ENCODE peak calls at places on chromosomes 4 and X, in seven cellular contexts. One of them, this sample, is unnamed.

GRCh38 chr4:100288167-100288566 is 97.9 kb upstream of the DDIT4L start:
- DNase-seq in effector memory CD4-positive, alpha-beta T cell: no peak
- DNase-seq in tibial nerve: no peak
- DNase-seq in GM23338: no peak
- DNase-seq in A549: peak; percentile 3
- DNase-seq in psoas muscle: no peak
- DNase-seq in breast epithelium: no peak
- DNase-seq in this sample: no peak

GRCh38 chrX:150507251-150507856 is 61.1 kb upstream of the MTM1 start:
- DNase-seq in A549: no peak
- DNase-seq in psoas muscle: no peak
- DNase-seq in GM23338: peak; percentile 67
- DNase-seq in tibial nerve: no peak
- DNase-seq in breast epithelium: no peak
- DNase-seq in effector memory CD4-positive, alpha-beta T cell: no peak
- DNase-seq in this sample: no peak

GRCh38 chr4:112807999-112808398 is 171.1 kb downstream of the LARP7 start:
- DNase-seq in psoas muscle: no peak
- DNase-seq in GM23338: no peak
- DNase-seq in breast epithelium: no peak
- DNase-seq in effector memory CD4-positive, alpha-beta T cell: no peak
- DNase-seq in A549: no peak
- DNase-seq in tibial nerve: no peak
- DNase-seq in this sample: no peak

GRCh38 chrX:53456254-53456653 is 22.1 kb upstream of the HSD17B10 start:
- DNase-seq in A549: peak; percentile 59
- DNase-seq in GM23338: no peak
- DNase-seq in breast epithelium: no peak
- DNase-seq in tibial nerve: no peak
- DNase-seq in psoas muscle: no peak
- DNase-seq in effector memory CD4-positive, alpha-beta T cell: no peak
- DNase-seq in this sample: no peak

GRCh38 chrX:119067023-119067739 is 5.6 kb upstream of the CT47C1 start:
- DNase-seq in A549: peak; percentile 50
- DNase-seq in GM23338: peak; percentile 64
- DNase-seq in tibial nerve: peak; percentile 16
- DNase-seq in breast epithelium: peak; percentile 26
- DNase-seq in psoas muscle: peak; percentile 49
- DNase-seq in effector memory CD4-positive, alpha-beta T cell: no peak
- DNase-seq in this sample: peak; percentile 2

GRCh38 chrX:13090261-13091110 is 46.1 kb upstream of the FAM9C start:
- DNase-seq in tibial nerve: no peak
- DNase-seq in psoas muscle: no peak
- DNase-seq in breast epithelium: no peak
- DNase-seq in effector memory CD4-positive, alpha-beta T cell: no peak
- DNase-seq in GM23338: no peak
- DNase-seq in A549: no peak
- DNase-seq in this sample: no peak

GRCh38 chrX:68883800-68884199 is 55.0 kb downstream of the EFNB1 start:
- DNase-seq in breast epithelium: no peak
- DNase-seq in effector memory CD4-positive, alpha-beta T cell: no peak
- DNase-seq in A549: no peak
- DNase-seq in tibial nerve: no peak
- DNase-seq in GM23338: no peak
- DNase-seq in psoas muscle: no peak
- DNase-seq in this sample: no peak

GRCh38 chrX:17464196-17464595 is 89.2 kb downstream of the NHS start:
- DNase-seq in psoas muscle: no peak
- DNase-seq in GM23338: no peak
- DNase-seq in breast epithelium: no peak
- DNase-seq in effector memory CD4-positive, alpha-beta T cell: no peak
- DNase-seq in tibial nerve: no peak
- DNase-seq in A549: peak; percentile 46
- DNase-seq in this sample: no peak

GRCh38 chr4:38071801-38072567 is 111.8 kb downstream of the PTTG2 start:
- DNase-seq in tibial nerve: no peak
- DNase-seq in GM23338: no peak
- DNase-seq in effector memory CD4-positive, alpha-beta T cell: no peak
- DNase-seq in A549: no peak
- DNase-seq in breast epithelium: no peak
- DNase-seq in psoas muscle: no peak
- DNase-seq in this sample: no peak

GRCh38 chr4:1376391-1376840 is 29.4 kb downstream of the UVSSA start:
- DNase-seq in tibial nerve: no peak
- DNase-seq in GM23338: no peak
- DNase-seq in psoas muscle: peak; percentile 5
- DNase-seq in effector memory CD4-positive, alpha-beta T cell: no peak
- DNase-seq in breast epithelium: no peak
- DNase-seq in A549: no peak
- DNase-seq in this sample: no peak

GRCh38 chrX:74242050-74242449 is 61.9 kb upstream of the ZCCHC13 start:
- DNase-seq in GM23338: no peak
- DNase-seq in A549: peak; percentile 18
- DNase-seq in psoas muscle: no peak
- DNase-seq in breast epithelium: no peak
- DNase-seq in tibial nerve: no peak
- DNase-seq in effector memory CD4-positive, alpha-beta T cell: no peak
- DNase-seq in this sample: no peak

GRCh38 chr4:133402616-133403015 is 253.5 kb downstream of the PCDH10 start:
- DNase-seq in effector memory CD4-positive, alpha-beta T cell: no peak
- DNase-seq in GM23338: no peak
- DNase-seq in A549: no peak
- DNase-seq in tibial nerve: no peak
- DNase-seq in breast epithelium: no peak
- DNase-seq in psoas muscle: no peak
- DNase-seq in this sample: no peak

GRCh38 chr4:25007608-25008007 is 23.1 kb downstream of the LGI2 start:
- DNase-seq in psoas muscle: no peak
- DNase-seq in effector memory CD4-positive, alpha-beta T cell: no peak
- DNase-seq in GM23338: no peak
- DNase-seq in breast epithelium: no peak
- DNase-seq in tibial nerve: no peak
- DNase-seq in A549: no peak
- DNase-seq in this sample: no peak

GRCh38 chr4:144647095-144647959 is 1.4 kb downstream of the HHIP start:
- DNase-seq in tibial nerve: no peak
- DNase-seq in breast epithelium: no peak
- DNase-seq in psoas muscle: no peak
- DNase-seq in GM23338: peak; percentile 82
- DNase-seq in A549: no peak
- DNase-seq in effector memory CD4-positive, alpha-beta T cell: no peak
- DNase-seq in this sample: peak; percentile 39

GRCh38 chr4:29066856-29067255 is 1653.3 kb upstream of the PCDH7 start:
- DNase-seq in tibial nerve: no peak
- DNase-seq in A549: no peak
- DNase-seq in GM23338: no peak
- DNase-seq in effector memory CD4-positive, alpha-beta T cell: no peak
- DNase-seq in psoas muscle: no peak
- DNase-seq in breast epithelium: no peak
- DNase-seq in this sample: no peak

GRCh38 chr4:184706453-184706852 is 27.4 kb downstream of the CENPU start:
- DNase-seq in effector memory CD4-positive, alpha-beta T cell: no peak
- DNase-seq in GM23338: no peak
- DNase-seq in A549: no peak
- DNase-seq in psoas muscle: no peak
- DNase-seq in tibial nerve: no peak
- DNase-seq in breast epithelium: no peak
- DNase-seq in this sample: no peak

GRCh38 chr4:152118819-152119553 is 358.2 kb upstream of the GATB start:
- DNase-seq in GM23338: no peak
- DNase-seq in A549: no peak
- DNase-seq in tibial nerve: no peak
- DNase-seq in effector memory CD4-positive, alpha-beta T cell: no peak
- DNase-seq in breast epithelium: no peak
- DNase-seq in psoas muscle: no peak
- DNase-seq in this sample: no peak

GRCh38 chr4:39820186-39820585 is 122.2 kb downstream of the UBE2K start:
- DNase-seq in GM23338: peak; percentile 66
- DNase-seq in psoas muscle: no peak
- DNase-seq in tibial nerve: no peak
- DNase-seq in effector memory CD4-positive, alpha-beta T cell: no peak
- DNase-seq in breast epithelium: no peak
- DNase-seq in A549: no peak
- DNase-seq in this sample: no peak

GRCh38 chr4:75841641-75842520 is 60.4 kb downstream of the PPEF2 start:
- DNase-seq in psoas muscle: no peak
- DNase-seq in breast epithelium: no peak
- DNase-seq in tibial nerve: no peak
- DNase-seq in A549: peak; percentile 83
- DNase-seq in GM23338: peak; percentile 46
- DNase-seq in effector memory CD4-positive, alpha-beta T cell: no peak
- DNase-seq in this sample: no peak

GRCh38 chrX:68827256-68827655 is 1.6 kb upstream of the EFNB1 start:
- DNase-seq in tibial nerve: no peak
- DNase-seq in A549: no peak
- DNase-seq in psoas muscle: no peak
- DNase-seq in GM23338: no peak
- DNase-seq in breast epithelium: no peak
- DNase-seq in effector memory CD4-positive, alpha-beta T cell: no peak
- DNase-seq in this sample: no peak

GRCh38 chr4:138410266-138410665 is 168.1 kb upstream of the SLC7A11 start:
- DNase-seq in effector memory CD4-positive, alpha-beta T cell: no peak
- DNase-seq in tibial nerve: no peak
- DNase-seq in breast epithelium: no peak
- DNase-seq in GM23338: no peak
- DNase-seq in A549: no peak
- DNase-seq in psoas muscle: no peak
- DNase-seq in this sample: no peak

GRCh38 chr4:109033993-109034392 is 268.5 kb downstream of the COL25A1 start:
- DNase-seq in tibial nerve: no peak
- DNase-seq in breast epithelium: no peak
- DNase-seq in GM23338: no peak
- DNase-seq in effector memory CD4-positive, alpha-beta T cell: no peak
- DNase-seq in A549: no peak
- DNase-seq in psoas muscle: no peak
- DNase-seq in this sample: no peak

GRCh38 chrX:1111543-1112300 is 100.7 kb downstream of the CRLF2 start:
- DNase-seq in effector memory CD4-positive, alpha-beta T cell: no peak
- DNase-seq in A549: no peak
- DNase-seq in tibial nerve: no peak
- DNase-seq in GM23338: peak; percentile 85
- DNase-seq in psoas muscle: no peak
- DNase-seq in breast epithelium: no peak
- DNase-seq in this sample: no peak

GRCh38 chr4:129437347-129437746 is 341.4 kb downstream of the C4orf33 start:
- DNase-seq in psoas muscle: no peak
- DNase-seq in A549: no peak
- DNase-seq in GM23338: no peak
- DNase-seq in effector memory CD4-positive, alpha-beta T cell: no peak
- DNase-seq in tibial nerve: no peak
- DNase-seq in breast epithelium: no peak
- DNase-seq in this sample: no peak
- H3K27ac ChIP-seq in psoas muscle: no peak overlapping the region
- H3K27ac ChIP-seq in A549: no peak overlapping the region
- H3K27ac ChIP-seq in GM23338: no peak overlapping the region
- H3K27ac ChIP-seq in effector memory CD4-positive, alpha-beta T cell: no peak overlapping the region
- H3K27ac ChIP-seq in tibial nerve: no peak overlapping the region
- H3K27ac ChIP-seq in breast epithelium: no peak overlapping the region
- H3K27ac ChIP-seq in this sample: no peak overlapping the region

GRCh38 chr4:86940176-86940575 is 5.4 kb downstream of the AFF1 start:
- DNase-seq in psoas muscle: no peak
- DNase-seq in tibial nerve: no peak
- DNase-seq in breast epithelium: no peak
- DNase-seq in A549: no peak
- DNase-seq in GM23338: no peak
- DNase-seq in effector memory CD4-positive, alpha-beta T cell: no peak
- DNase-seq in this sample: no peak
- H3K27ac ChIP-seq in psoas muscle: peak overlapping the region; percentile 83
- H3K27ac ChIP-seq in tibial nerve: peak overlapping the region; percentile 59
- H3K27ac ChIP-seq in breast epithelium: peak overlapping the region; percentile 70
- H3K27ac ChIP-seq in A549: no peak overlapping the region
- H3K27ac ChIP-seq in GM23338: peak overlapping the region; percentile 46
- H3K27ac ChIP-seq in effector memory CD4-positive, alpha-beta T cell: peak overlapping the region; percentile 58
- H3K27ac ChIP-seq in this sample: no peak overlapping the region

GRCh38 chr4:143296397-143297067 is 40.1 kb upstream of the GAB1 start:
- DNase-seq in tibial nerve: no peak
- DNase-seq in effector memory CD4-positive, alpha-beta T cell: no peak
- DNase-seq in breast epithelium: no peak
- DNase-seq in GM23338: no peak
- DNase-seq in psoas muscle: no peak
- DNase-seq in A549: no peak
- DNase-seq in this sample: no peak

GRCh38 chr4:143294710-143295109 is 42.0 kb upstream of the GAB1 start:
- DNase-seq in breast epithelium: no peak
- DNase-seq in effector memory CD4-positive, alpha-beta T cell: no peak
- DNase-seq in tibial nerve: no peak
- DNase-seq in A549: no peak
- DNase-seq in GM23338: no peak
- DNase-seq in psoas muscle: no peak
- DNase-seq in this sample: no peak

GRCh38 chr4:143292858-143293257 is 43.8 kb upstream of the GAB1 start:
- DNase-seq in breast epithelium: no peak
- DNase-seq in GM23338: no peak
- DNase-seq in tibial nerve: no peak
- DNase-seq in psoas muscle: no peak
- DNase-seq in A549: no peak
- DNase-seq in effector memory CD4-positive, alpha-beta T cell: no peak
- DNase-seq in this sample: no peak

GRCh38 chr4:143291334-143291733 is 45.3 kb upstream of the GAB1 start:
- DNase-seq in breast epithelium: no peak
- DNase-seq in tibial nerve: no peak
- DNase-seq in A549: no peak
- DNase-seq in psoas muscle: no peak
- DNase-seq in GM23338: no peak
- DNase-seq in effector memory CD4-positive, alpha-beta T cell: no peak
- DNase-seq in this sample: no peak

GRCh38 chr4:143294310-143294709 is 42.4 kb upstream of the GAB1 start:
- DNase-seq in GM23338: no peak
- DNase-seq in psoas muscle: peak; percentile 66
- DNase-seq in tibial nerve: peak; percentile 63
- DNase-seq in breast epithelium: peak; percentile 58
- DNase-seq in effector memory CD4-positive, alpha-beta T cell: no peak
- DNase-seq in A549: no peak
- DNase-seq in this sample: peak; percentile 8
- H3K27ac ChIP-seq in GM23338: no peak overlapping the region
- H3K27ac ChIP-seq in psoas muscle: no peak overlapping the region
- H3K27ac ChIP-seq in tibial nerve: no peak overlapping the region
- H3K27ac ChIP-seq in breast epithelium: peak overlapping the region; percentile 74
- H3K27ac ChIP-seq in effector memory CD4-positive, alpha-beta T cell: no peak overlapping the region
- H3K27ac ChIP-seq in A549: no peak overlapping the region
- H3K27ac ChIP-seq in this sample: no peak overlapping the region

DNA sequence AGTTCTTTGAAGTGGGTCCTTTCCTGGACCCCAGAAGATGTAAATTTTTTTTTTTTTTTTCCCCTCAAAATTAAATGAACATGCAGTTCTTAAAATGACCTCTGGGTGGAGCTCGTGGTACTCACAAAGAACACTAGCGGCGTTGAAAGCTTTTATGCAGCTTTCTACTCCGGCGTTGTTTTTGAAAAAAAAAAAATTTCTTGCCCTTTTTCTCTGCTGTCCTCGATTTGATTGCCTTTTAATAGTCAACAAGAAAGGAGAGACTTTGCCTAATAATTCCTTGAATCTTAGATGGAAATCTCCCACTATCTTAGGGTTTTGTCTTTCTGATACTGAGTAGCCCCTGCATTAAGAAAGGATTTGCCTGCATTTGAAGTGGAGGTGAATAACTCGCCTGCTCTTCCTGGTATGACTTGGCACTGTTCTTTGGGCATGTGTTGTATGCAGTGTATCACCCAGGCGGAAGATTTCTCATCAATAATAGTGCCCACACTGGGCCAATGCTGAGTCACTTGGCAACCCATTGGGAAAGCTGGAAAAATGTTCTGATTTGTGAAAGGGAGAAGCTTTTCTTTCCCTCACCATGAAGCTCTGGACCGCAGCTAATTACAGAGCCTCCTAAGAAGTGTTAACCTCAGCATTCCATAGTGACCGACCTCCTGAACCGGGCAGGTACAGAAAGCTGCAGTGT is 104.0 kb downstream of the PHEX start:
- DNase-seq in tibial nerve: no peak
- DNase-seq in A549: peak; percentile 73
- DNase-seq in breast epithelium: peak; percentile 38
- DNase-seq in psoas muscle: no peak
- DNase-seq in GM23338: peak; percentile 60
- DNase-seq in effector memory CD4-positive, alpha-beta T cell: no peak
- DNase-seq in this sample: no peak
- H3K27ac ChIP-seq in tibial nerve: no peak overlapping the region
- H3K27ac ChIP-seq in A549: peak overlapping the region; percentile 84
- H3K27ac ChIP-seq in breast epithelium: peak overlapping the region; percentile 66
- H3K27ac ChIP-seq in psoas muscle: no peak overlapping the region
- H3K27ac ChIP-seq in GM23338: no peak overlapping the region
- H3K27ac ChIP-seq in effector memory CD4-positive, alpha-beta T cell: no peak overlapping the region
- H3K27ac ChIP-seq in this sample: no peak overlapping the region

This sample was measured in substantia nigra.